ENCODE peak calls at places on chromosomes 6 and 20, in eight cellular contexts. V is putamen; U is ACHN; N is epithelial cell of esophagus; S is GM18507; W is colonic mucosa; B is NCI-H460; Q is activated T-cell treated with anti-CD3 and anti-CD28 coated beads, Interleukin-2, amount 50 U/mL, for 72 hours. L is an unnamed sample.

GRCh38 chr6:19415605-19416326 is 421.4 kb upstream of the ID4 start:
- DNase-seq in Q (no peak), V (no peak), W (no peak), N (peak), U (no peak), S (no peak), B (no peak), L (no peak)

GRCh38 chr6:150336299-150336698 is 32.5 kb upstream of the IYD start:
- DNase-seq in Q (peak), U (no peak), B (no peak), W (peak), N (peak), V (no peak), S (no peak), L (no peak)

GRCh38 chr6:143613749-143614148 is 64.0 kb upstream of the PHACTR2 start:
- DNase-seq in S (no peak), U (no peak), V (no peak), B (no peak), W (no peak), Q (no peak), N (no peak), L (no peak)

GRCh38 chr6:11845664-11846577 is 67.3 kb upstream of the ADTRP start:
- DNase-seq in Q (no peak), N (peak), W (no peak), V (no peak), U (no peak), B (no peak), S (no peak), L (no peak)

GRCh38 chr6:24381476-24382219 is 21.1 kb upstream of the MRS2 start:
- DNase-seq in Q (no peak), N (no peak), S (no peak), B (no peak), W (no peak), V (no peak), U (no peak), L (no peak)

GRCh38 chr6:108156180-108156937 is 9.5 kb upstream of the NR2E1 start:
- DNase-seq in U (no peak), B (no peak), Q (no peak), W (no peak), V (no peak), N (peak), S (no peak), L (no peak)

GRCh38 chr6:7267521-7268091 is 45.4 kb downstream of the SSR1 start:
- DNase-seq in V (peak), B (peak), U (peak), Q (no peak), N (peak), S (no peak), W (no peak), L (no peak)

GRCh38 chr6:137005073-137005472 is 39.7 kb downstream of the IL20RA start:
- DNase-seq in W (no peak), B (no peak), Q (no peak), V (no peak), N (peak), S (no peak), U (no peak), L (no peak)

GRCh38 chr6:102215425-102215824 is 821.9 kb downstream of the GRIK2 start:
- DNase-seq in B (no peak), Q (no peak), S (no peak), W (no peak), U (no peak), V (no peak), N (no peak), L (no peak)

GRCh38 chr6:13709698-13710551 is 1.7 kb downstream of the RANBP9 start:
- DNase-seq in Q (peak), U (peak), S (no peak), B (no peak), V (no peak), N (peak), W (peak), L (no peak)

GRCh38 chr6:85360794-85361642 is 88.9 kb upstream of the NT5E start:
- DNase-seq in S (no peak), W (no peak), U (peak), N (peak), V (no peak), Q (no peak), B (peak), L (no peak)

GRCh38 chr6:13431861-13432465 is 55.4 kb downstream of the GFOD1 start:
- DNase-seq in S (no peak), Q (peak), V (no peak), N (peak), B (no peak), W (no peak), U (peak), L (no peak)

GRCh38 chr6:127914240-127914639 is 13.4 kb upstream of the THEMIS start:
- DNase-seq in V (no peak), S (no peak), N (peak), W (no peak), Q (no peak), B (no peak), U (peak), L (no peak)

GRCh38 chr6:72386324-72386723 is 235.5 kb upstream of the KCNQ5 start:
- DNase-seq in Q (no peak), N (peak), V (no peak), S (no peak), B (no peak), W (no peak), U (no peak), L (no peak)

GRCh38 chr20:3251806-3252205 is 12.8 kb upstream of the SLC4A11 start:
- DNase-seq in B (no peak), V (peak), S (no peak), N (no peak), Q (no peak), U (no peak), W (no peak), L (no peak)

GRCh38 chr6:106315765-106316375 is 9.7 kb downstream of the ATG5 start:
- DNase-seq in N (peak), W (no peak), V (peak), Q (peak), U (peak), S (no peak), B (no peak), L (no peak)

GRCh38 chr6:72822691-72823090 is 200.8 kb downstream of the KCNQ5 start:
- DNase-seq in W (no peak), B (no peak), N (no peak), Q (no peak), S (no peak), V (no peak), U (no peak), L (no peak)

GRCh38 chr6:1267057-1267732 is 44.7 kb upstream of the FOXQ1 start:
- DNase-seq in U (no peak), V (no peak), W (no peak), N (peak), Q (no peak), B (peak), S (no peak), L (no peak)

GRCh38 chr20:3904857-3905256 is 15.7 kb downstream of the PANK2 start:
- DNase-seq in B (no peak), V (no peak), Q (no peak), U (no peak), S (no peak), N (no peak), W (no peak), L (no peak)

GRCh38 chr6:118810420-118811027 is 83.4 kb upstream of the ASF1A start:
- DNase-seq in V (no peak), Q (peak), N (no peak), S (peak), U (no peak), B (no peak), W (no peak), L (peak)

GRCh38 chr6:152552616-152553209 is 84.4 kb downstream of the SYNE1 start:
- DNase-seq in Q (peak), S (no peak), W (peak), B (peak), U (peak), V (no peak), N (peak), L (no peak)

GRCh38 chr6:39083111-39083702 is 31.8 kb downstream of the SAYSD1 start:
- DNase-seq in U (no peak), S (no peak), N (no peak), V (no peak), Q (peak), B (no peak), W (no peak), L (no peak)

GRCh38 chr6:89734526-89734925 is 85.1 kb downstream of the MDN1 start:
- DNase-seq in U (no peak), V (no peak), B (no peak), W (no peak), S (no peak), N (peak), Q (no peak), L (no peak)

GRCh38 chr6:22966711-22967110 is 397.3 kb downstream of the HDGFL1 start:
- DNase-seq in S (no peak), V (no peak), U (no peak), W (no peak), B (no peak), N (no peak), Q (no peak), L (no peak)

GRCh38 chr6:101883398-101883975 is 490.0 kb downstream of the GRIK2 start:
- DNase-seq in U (no peak), S (no peak), N (no peak), W (no peak), Q (no peak), V (no peak), B (no peak), L (no peak)

GRCh38 chr6:116073765-116074450 is 13.2 kb upstream of the FRK start:
- DNase-seq in U (peak), W (no peak), Q (no peak), N (peak), S (no peak), V (no peak), B (no peak), L (no peak)

GRCh38 chr6:137148291-137149076 is 25.0 kb downstream of the IL22RA2 start:
- DNase-seq in U (no peak), V (no peak), W (no peak), N (peak), Q (no peak), S (no peak), B (peak), L (no peak)

GRCh38 chr20:13009682-13010406 is 1.1 kb downstream of the SPTLC3 start:
- DNase-seq in W (peak), Q (peak), B (peak), U (peak), V (peak), N (peak), S (peak), L (no peak)

GRCh38 chr6:118801257-118801656 is 92.7 kb upstream of the ASF1A start:
- DNase-seq in S (no peak), U (no peak), B (no peak), N (no peak), Q (no peak), W (no peak), V (no peak), L (no peak)

GRCh38 chr6:55175078-55175777 is 913 bp downstream of the HCRTR2 start:
- DNase-seq in N (no peak), S (no peak), V (peak), B (no peak), Q (no peak), U (no peak), W (no peak), L (no peak)

GRCh38 chr20:60053125-60053812 is 95.0 kb downstream of the CDH26 start:
- DNase-seq in S (no peak), V (no peak), U (no peak), W (no peak), B (no peak), N (no peak), Q (no peak), L (no peak)

GRCh38 chr20:31860431-31861345 is 9.6 kb downstream of the DUSP15 start:
- DNase-seq in V (no peak), Q (no peak), U (peak), S (no peak), B (no peak), W (no peak), N (peak), L (no peak)

GRCh38 chr6:91304506-91304905 is 717.6 kb upstream of the MAP3K7 start:
- DNase-seq in N (no peak), S (no peak), B (no peak), W (no peak), Q (no peak), V (no peak), U (no peak), L (no peak)

GRCh38 chr6:24228681-24229255 is 102.8 kb downstream of the NRSN1 start:
- DNase-seq in V (no peak), Q (peak), N (no peak), U (peak), B (no peak), W (no peak), S (no peak), L (no peak)